ENCODE peak calls at places on chromosomes 3 and 15, in nine cellular contexts. D is NCI-H460; A is dorsolateral prefrontal cortex; F is HAP-1; L is nephron progenitor cell; U is GM18507; H is stimulated activated CD8-positive, alpha-beta memory T cell treated with anti-CD3 and anti-CD28 coated beads, Interleukin-4, amount 100 ng/mL, for 4 hours; S is non-pigmented ciliary epithelial cell; E is progenitor cell of endocrine pancreas. N is an unnamed sample.

GRCh38 chr3:126748701-126749546 is 44.9 kb downstream of the CHCHD6 start:
- DNase-seq in D (no peak), A (no peak), F (no peak), L (no peak), U (no peak), H (no peak), S (no peak), E (no peak), N (no peak)

GRCh38 chr3:147651107-147651506 is 241.9 kb downstream of the ZIC1 start:
- DNase-seq in D (no peak), A (no peak), F (no peak), L (no peak), U (no peak), H (no peak), S (no peak), E (no peak), N (no peak)

GRCh38 chr3:175129126-175129525 is 270.0 kb downstream of the NAALADL2 start:
- DNase-seq in D (no peak), A (no peak), F (no peak), L (no peak), U (no peak), H (no peak), S (no peak), E (no peak), N (no peak)

GRCh38 chr15:71447328-71448250 is 332.3 kb downstream of the THSD4 start:
- DNase-seq in D (no peak), A (no peak), F (no peak), L (no peak), U (no peak), H (no peak), S (no peak), E (no peak), N (no peak)

GRCh38 chr15:55990071-55990470 is 3.3 kb downstream of the NEDD4 start:
- DNase-seq in D (no peak), A (no peak), F (no peak), L (no peak), U (no peak), H (no peak), S (no peak), E (no peak), N (no peak)

GRCh38 chr15:35705885-35706590 is 160.1 kb upstream of the DPH6 start:
- DNase-seq in D (no peak), A (no peak), F (no peak), L (peak), U (no peak), H (no peak), S (no peak), E (no peak), N (no peak)

GRCh38 chr15:96052572-96053038 is 277.9 kb upstream of the NR2F2 start:
- DNase-seq in D (no peak), A (no peak), F (no peak), L (no peak), U (no peak), H (no peak), S (no peak), E (peak), N (no peak)

GRCh38 chr15:41473418-41473817 is 20.3 kb upstream of the ITPKA start:
- DNase-seq in D (no peak), A (no peak), F (no peak), L (no peak), U (no peak), H (no peak), S (no peak), E (no peak), N (no peak)

GRCh38 chr15:98776607-98777281 is 128.4 kb downstream of the IGF1R start:
- DNase-seq in D (no peak), A (no peak), F (no peak), L (peak), U (peak), H (no peak), S (peak), E (peak), N (no peak)

GRCh38 chr3:52670621-52671521 is 14.8 kb downstream of the PBRM1 start:
- DNase-seq in D (peak), A (no peak), F (peak), L (no peak), U (peak), H (no peak), S (peak), E (no peak), N (peak)

GRCh38 chr15:65208656-65209055 is 2.6 kb downstream of the CILP start:
- DNase-seq in D (no peak), A (no peak), F (no peak), L (no peak), U (no peak), H (no peak), S (no peak), E (no peak), N (no peak)

N was measured in glomerular endothelial cell.